ENCODE peak calls at places on chromosomes 6 and 20, in four cellular contexts. S, Z, T and M are unnamed samples.
A peak's percentile ranks its signal among the peaks of the same experiment; 100 is the strongest.

GRCh38 chr6:170174771-170175643 is 115.9 kb downstream of the DLL1 start:
- DNase-seq in S (no peak), Z (no peak), T (no peak), M (no peak)

GRCh38 chr6:43809417-43810305 is 39.6 kb downstream of the VEGFA start:
- DNase-seq in S (no peak), Z (no peak), T (no peak), M (peak; percentile 75)

GRCh38 chr20:44009679-44009992 is 95.0 kb downstream of the TOX2 start:
- DNase-seq in S (no peak), Z (no peak), T (no peak), M (no peak)

GRCh38 chr20:38950254-38950653 is 11.9 kb upstream of the DHX35 start:
- DNase-seq in S (no peak), Z (no peak), T (no peak), M (no peak)

GRCh38 chr6:133047065-133047665 is 194.0 kb upstream of the EYA4 start:
- DNase-seq in S (no peak), Z (no peak), T (no peak), M (no peak)

GRCh38 chr6:36493859-36494258 is 51.1 kb downstream of the KCTD20 start:
- DNase-seq in S (no peak), Z (no peak), T (no peak), M (no peak)

GRCh38 chr20:34585019-34585418 is 26.5 kb downstream of the MAP1LC3A start:
- DNase-seq in S (no peak), Z (no peak), T (no peak), M (no peak)

GRCh38 chr20:33163856-33164762 is 3.9 kb upstream of the BPIFA2 start:
- DNase-seq in S (no peak), Z (no peak), T (no peak), M (no peak)

GRCh38 chr6:168574075-168574698 is 133.2 kb downstream of the SMOC2 start:
- DNase-seq in S (no peak), Z (no peak), T (no peak), M (no peak)

GRCh38 chr6:43698584-43699349 is 11.2 kb upstream of the MRPS18A start:
- DNase-seq in S (no peak), Z (peak; percentile 49), T (no peak), M (peak; percentile 42)

GRCh38 chr6:41894366-41895299 is 542 bp downstream of the USP49 start:
- DNase-seq in S (no peak), Z (peak; percentile 79), T (no peak), M (peak; percentile 16)